ENCODE peak calls at places on chromosome 15, in ten cellular contexts. V, N, O, B, X, W, R, S, F and Y are unnamed samples.

GRCh38 chr15:35557544-35557943 is 11.6 kb upstream of the DPH6 start:
- DNase-seq in V (no peak), N (no peak), O (no peak), B (peak), X (no peak), W (no peak), R (no peak), S (no peak), F (no peak), Y (no peak)

GRCh38 chr15:57509121-57509520 is 82.6 kb upstream of the MYZAP start:
- DNase-seq in V (no peak), N (no peak), O (peak), B (no peak), X (peak), W (no peak), R (no peak), S (no peak), F (no peak), Y (peak)

GRCh38 chr15:89442671-89443307 is 53.6 kb downstream of the RHCG start:
- DNase-seq in V (peak), N (peak), O (no peak), B (peak), X (no peak), W (no peak), R (no peak), S (peak), F (peak), Y (no peak)

GRCh38 chr15:62932436-62932835 is 110.1 kb upstream of the TPM1 start:
- DNase-seq in V (no peak), N (no peak), O (no peak), B (no peak), X (no peak), W (no peak), R (no peak), S (no peak), F (no peak), Y (no peak)

GRCh38 chr15:30859091-30859874 is 44.4 kb upstream of the FAN1 start:
- DNase-seq in V (no peak), N (peak), O (no peak), B (peak), X (no peak), W (no peak), R (no peak), S (no peak), F (peak), Y (no peak)

GRCh38 chr15:81274932-81275341 is 49.0 kb downstream of the STARD5 start:
- DNase-seq in V (peak), N (peak), O (peak), B (peak), X (peak), W (peak), R (peak), S (peak), F (peak), Y (peak)

GRCh38 chr15:23823508-23823907 is 136.4 kb upstream of the NDN start:
- DNase-seq in V (no peak), N (no peak), O (no peak), B (peak), X (no peak), W (no peak), R (no peak), S (no peak), F (no peak), Y (no peak)

GRCh38 chr15:35690698-35691116 is 144.7 kb upstream of the DPH6 start:
- DNase-seq in V (no peak), N (no peak), O (no peak), B (no peak), X (peak), W (no peak), R (no peak), S (no peak), F (no peak), Y (peak)

GRCh38 chr15:50135123-50135541 is 16.1 kb upstream of the ATP8B4 start:
- DNase-seq in V (no peak), N (no peak), O (no peak), B (peak), X (no peak), W (no peak), R (no peak), S (no peak), F (no peak), Y (no peak)

GRCh38 chr15:29129221-29129620 is 140.4 kb downstream of the NSMCE3 start:
- DNase-seq in V (no peak), N (peak), O (no peak), B (no peak), X (no peak), W (no peak), R (no peak), S (no peak), F (no peak), Y (no peak)

GRCh38 chr15:52103217-52104207 is 9.1 kb downstream of the BCL2L10 start:
- DNase-seq in V (no peak), N (peak), O (no peak), B (peak), X (peak), W (peak), R (peak), S (peak), F (peak), Y (peak)

GRCh38 chr15:88077249-88077810 is 179.2 kb downstream of the NTRK3 start:
- DNase-seq in V (no peak), N (no peak), O (no peak), B (no peak), X (peak), W (no peak), R (no peak), S (no peak), F (no peak), Y (no peak)

GRCh38 chr15:80404057-80404718 is at the start of gene ARNT2:
- DNase-seq in V (no peak), N (peak), O (peak), B (peak), X (peak), W (no peak), R (no peak), S (no peak), F (no peak), Y (no peak)

GRCh38 chr15:83871808-83872559 is 218.1 kb downstream of the ADAMTSL3 start:
- DNase-seq in V (no peak), N (peak), O (no peak), B (peak), X (no peak), W (no peak), R (peak), S (no peak), F (no peak), Y (no peak)

GRCh38 chr15:84894743-84895425 is 10.4 kb downstream of the SLC28A1 start:
- DNase-seq in V (no peak), N (no peak), O (no peak), B (no peak), X (no peak), W (no peak), R (no peak), S (no peak), F (no peak), Y (no peak)

GRCh38 chr15:39426552-39427532 is 154.0 kb upstream of the THBS1 start:
- DNase-seq in V (peak), N (peak), O (peak), B (no peak), X (no peak), W (peak), R (peak), S (peak), F (peak), Y (peak)

GRCh38 chr15:52071570-52071969 is 41.0 kb downstream of the BCL2L10 start:
- DNase-seq in V (peak), N (peak), O (no peak), B (no peak), X (no peak), W (peak), R (no peak), S (no peak), F (peak), Y (peak)

GRCh38 chr15:99421172-99421656 is 144.6 kb upstream of the MEF2A start:
- DNase-seq in V (peak), N (peak), O (no peak), B (no peak), X (no peak), W (no peak), R (no peak), S (peak), F (peak), Y (no peak)

GRCh38 chr15:42581272-42581730 is 5.9 kb downstream of the STARD9 start:
- DNase-seq in V (peak), N (peak), O (peak), B (peak), X (peak), W (peak), R (no peak), S (peak), F (peak), Y (peak)

GRCh38 chr15:40087991-40088928 is 20.4 kb downstream of the BMF start:
- DNase-seq in V (no peak), N (peak), O (no peak), B (no peak), X (peak), W (no peak), R (no peak), S (peak), F (peak), Y (no peak)

GRCh38 chr15:67174864-67175573 is 79.4 kb downstream of the AAGAB start:
- DNase-seq in V (peak), N (no peak), O (no peak), B (peak), X (no peak), W (no peak), R (no peak), S (no peak), F (peak), Y (no peak)

GRCh38 chr15:50058231-50058630 is 60.8 kb downstream of the ATP8B4 start:
- DNase-seq in V (no peak), N (no peak), O (no peak), B (no peak), X (no peak), W (no peak), R (no peak), S (no peak), F (no peak), Y (no peak)

GRCh38 chr15:64911317-64912186 is at the start of gene ANKDD1A:
- DNase-seq in V (peak), N (peak), O (peak), B (peak), X (peak), W (peak), R (no peak), S (peak), F (peak), Y (peak)

GRCh38 chr15:95875141-95875643 is 455.3 kb upstream of the NR2F2 start:
- DNase-seq in V (peak), N (no peak), O (no peak), B (no peak), X (no peak), W (no peak), R (no peak), S (peak), F (no peak), Y (no peak)

GRCh38 chr15:36970522-36970921 is 129.8 kb downstream of the MEIS2 start:
- DNase-seq in V (no peak), N (no peak), O (no peak), B (no peak), X (no peak), W (no peak), R (no peak), S (no peak), F (no peak), Y (no peak)

GRCh38 chr15:64148581-64148980 is 3.0 kb upstream of the SNX22 start:
- DNase-seq in V (no peak), N (no peak), O (no peak), B (no peak), X (no peak), W (no peak), R (no peak), S (no peak), F (no peak), Y (no peak)

GRCh38 chr15:47437492-47437891 is 279.8 kb upstream of the SEMA6D start:
- DNase-seq in V (no peak), N (no peak), O (no peak), B (no peak), X (no peak), W (no peak), R (no peak), S (no peak), F (no peak), Y (no peak)

GRCh38 chr15:85749261-85750151 is 45.2 kb downstream of the KLHL25 start:
- DNase-seq in V (peak), N (no peak), O (no peak), B (no peak), X (peak), W (peak), R (no peak), S (peak), F (peak), Y (peak)

GRCh38 chr15:39530446-39531342 is 50.2 kb upstream of the THBS1 start:
- DNase-seq in V (no peak), N (no peak), O (no peak), B (no peak), X (no peak), W (no peak), R (no peak), S (peak), F (no peak), Y (no peak)

GRCh38 chr15:97259943-97260342 is 700.6 kb upstream of the ARRDC4 start:
- DNase-seq in V (no peak), N (no peak), O (no peak), B (no peak), X (no peak), W (no peak), R (no peak), S (no peak), F (no peak), Y (no peak)

GRCh38 chr15:31481157-31481556 is 154.5 kb downstream of the KLF13 start:
- DNase-seq in V (peak), N (no peak), O (no peak), B (no peak), X (no peak), W (no peak), R (no peak), S (peak), F (no peak), Y (peak)

GRCh38 chr15:75045332-75046015 is 22.1 kb downstream of the PPCDC start:
- DNase-seq in V (no peak), N (no peak), O (no peak), B (no peak), X (no peak), W (no peak), R (peak), S (no peak), F (no peak), Y (no peak)
- H3K4me3 ChIP-seq in V (no peak), N (no peak), O (no peak), B (no peak), X (no peak), W (no peak), R (peak), S (no peak), F (no peak), Y (no peak)

GRCh38 chr15:82805994-82806406 is at the start of gene FSD2:
- DNase-seq in V (no peak), N (no peak), O (no peak), B (no peak), X (no peak), W (peak), R (peak), S (no peak), F (peak), Y (no peak)
- TF ChIP-seq CTCF in V (no peak), N (no peak), O (no peak), B (no peak), X (no peak), W (no peak), R (peak), S (no peak), F (no peak), Y (no peak)

GRCh38 chr15:90931737-90932659 is at the start of gene HDDC3:
- DNase-seq in V (peak), N (peak), O (peak), B (peak), X (peak), W (peak), R (peak), S (peak), F (peak), Y (peak)

GRCh38 chr15:90933310-90933709 is 961 bp upstream of the HDDC3 start:
- DNase-seq in V (no peak), N (no peak), O (no peak), B (no peak), X (no peak), W (no peak), R (no peak), S (no peak), F (no peak), Y (no peak)

GRCh38 chr15:90934949-90935751 is at the start of gene UNC45A:
- DNase-seq in V (peak), N (peak), O (peak), B (peak), X (peak), W (peak), R (peak), S (peak), F (peak), Y (peak)

GRCh38 chr15:90932660-90932991 is 277 bp upstream of the HDDC3 start:
- DNase-seq in V (no peak), N (no peak), O (no peak), B (no peak), X (no peak), W (no peak), R (no peak), S (no peak), F (no peak), Y (no peak)

GRCh38 chr15:90934256-90934948 is 683 bp upstream of the UNC45A start:
- DNase-seq in V (peak), N (peak), O (peak), B (peak), X (peak), W (peak), R (peak), S (peak), F (peak), Y (peak)
- TF ChIP-seq POLR2A in V (no peak), N (no peak), O (no peak), B (no peak), X (no peak), W (no peak), R (no peak), S (no peak), F (no peak), Y (no peak)

DNA sequence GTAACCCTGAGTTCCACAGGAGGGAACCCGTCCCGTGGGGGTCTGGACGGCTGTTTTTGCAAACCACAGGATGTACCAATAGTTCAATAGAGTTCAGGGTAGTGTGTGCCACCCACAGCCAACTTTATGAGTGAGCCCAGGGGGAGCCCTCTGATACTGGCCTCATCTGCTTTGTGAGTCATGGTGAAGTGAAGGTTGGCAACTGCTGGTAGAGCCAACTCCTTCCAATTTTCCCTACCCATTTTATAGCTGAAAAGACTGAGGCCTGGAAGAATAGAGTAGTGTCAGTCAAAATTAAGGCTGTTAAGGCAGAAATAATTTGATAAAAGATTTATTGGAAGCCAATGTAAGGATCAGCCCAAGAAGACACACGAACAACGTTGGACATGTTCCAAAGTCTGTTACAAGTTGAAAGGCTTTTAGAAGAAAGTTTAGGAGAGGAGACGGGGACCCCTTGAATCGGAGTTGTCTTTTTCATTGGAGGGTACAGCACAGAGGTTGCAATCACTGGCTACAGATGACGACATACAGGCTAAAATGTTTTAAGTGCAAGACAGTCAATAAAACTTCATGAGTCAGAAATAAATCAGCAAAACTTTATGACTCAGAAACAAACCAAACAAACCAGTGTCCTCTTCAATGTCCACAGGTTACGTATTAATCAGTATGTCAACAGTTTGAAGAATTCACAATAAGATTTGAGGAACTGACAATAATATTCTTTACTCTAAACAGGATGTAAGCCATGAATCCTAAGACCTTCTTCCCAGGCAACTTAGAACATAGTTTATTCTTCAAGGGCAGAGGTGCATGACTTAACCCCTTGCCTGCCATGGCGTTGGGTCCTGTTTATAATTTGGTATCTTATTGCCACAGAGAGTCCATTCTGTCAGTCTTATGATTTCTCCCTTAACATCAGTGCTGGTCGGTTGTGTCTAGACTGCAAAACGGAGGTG is 62.9 kb upstream of the NR2E3 start:
- DNase-seq in V (no peak), N (no peak), O (no peak), B (peak), X (no peak), W (no peak), R (no peak), S (peak), F (peak), Y (no peak)
- H3K4me3 ChIP-seq in V (no peak), N (no peak), O (no peak), B (peak), X (no peak), W (no peak), R (no peak), S (no peak), F (no peak), Y (no peak)

GRCh38 chr15:69576035-69576526 is 123.5 kb downstream of the RPLP1 start:
- DNase-seq in V (peak), N (peak), O (peak), B (peak), X (peak), W (no peak), R (peak), S (peak), F (peak), Y (no peak)
- TF ChIP-seq CTCF in V (peak), N (peak), O (peak), B (peak), X (peak), W (peak), R (peak), S (peak), F (peak), Y (peak)

GRCh38 chr15:90595760-90596155 is 66.0 kb downstream of the CRTC3 start:
- DNase-seq in V (no peak), N (no peak), O (no peak), B (no peak), X (no peak), W (no peak), R (no peak), S (no peak), F (no peak), Y (no peak)

GRCh38 chr15:90592144-90592887 is 62.6 kb downstream of the CRTC3 start:
- DNase-seq in V (no peak), N (no peak), O (no peak), B (peak), X (no peak), W (no peak), R (no peak), S (no peak), F (no peak), Y (peak)

GRCh38 chr15:90593469-90594158 is 63.9 kb downstream of the CRTC3 start:
- DNase-seq in V (no peak), N (no peak), O (no peak), B (no peak), X (no peak), W (no peak), R (no peak), S (peak), F (no peak), Y (peak)

GRCh38 chr15:90596943-90597342 is 67.2 kb downstream of the CRTC3 start:
- DNase-seq in V (no peak), N (no peak), O (peak), B (no peak), X (no peak), W (no peak), R (no peak), S (no peak), F (no peak), Y (peak)

DNA sequence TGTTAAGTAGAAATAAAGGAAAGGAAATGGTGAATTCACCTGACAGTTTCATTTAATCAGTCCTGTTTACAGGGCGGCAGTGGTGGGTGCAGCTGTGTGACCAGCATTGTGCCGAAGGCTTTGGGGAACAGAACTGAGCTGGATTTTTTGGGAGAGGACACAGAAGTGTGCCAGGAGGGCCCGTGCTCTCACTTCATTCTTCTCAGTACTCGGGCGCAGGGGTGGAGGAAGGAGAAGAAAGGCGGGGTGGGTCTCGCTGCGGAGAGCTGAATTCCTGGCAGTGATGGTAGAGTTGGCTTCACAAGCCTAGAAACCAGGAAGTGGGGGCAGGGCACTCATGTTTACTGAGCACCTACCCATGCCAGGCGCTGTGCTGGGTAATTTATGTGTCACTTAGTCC is 64.6 kb downstream of the CRTC3 start:
- DNase-seq in V (peak), N (peak), O (peak), B (peak), X (peak), W (peak), R (peak), S (peak), F (peak), Y (peak)
- TF ChIP-seq POLR2A in V (peak), N (peak), O (no peak), B (no peak), X (no peak), W (no peak), R (no peak), S (no peak), F (no peak), Y (no peak)

DNA sequence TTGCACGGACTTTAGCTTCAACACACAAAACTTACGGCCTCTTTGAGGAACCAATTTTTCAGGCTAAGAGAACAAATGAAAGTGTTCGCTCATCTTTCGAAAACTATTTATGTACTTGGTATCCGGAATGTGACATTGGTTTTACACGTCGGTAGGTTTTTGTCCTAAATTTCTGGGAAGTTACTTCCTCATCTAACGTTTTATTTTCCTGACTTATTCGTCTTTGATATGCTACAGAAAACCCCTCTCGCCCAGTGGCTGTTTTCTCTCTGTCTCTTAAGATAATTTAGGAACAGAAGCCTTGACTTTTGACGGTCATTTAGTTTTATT is 879 bp upstream of the GREM1 start:
- DNase-seq in V (no peak), N (no peak), O (no peak), B (no peak), X (no peak), W (no peak), R (no peak), S (no peak), F (no peak), Y (no peak)
- H3K4me3 ChIP-seq in V (peak), N (no peak), O (peak), B (no peak), X (peak), W (no peak), R (peak), S (no peak), F (peak), Y (no peak)